ENCODE peak calls at places on chromosome 1, in seven cellular contexts. F is A549; O is WTC11; E is stimulated activated CD4-positive, alpha-beta T cell treated with anti-CD3 and anti-CD28 coated beads, Interleukin-2, amount 100 ng/mL, for 48 hours; N is T-helper 2 cell; H is mesendoderm; U is dermis microvascular lymphatic vessel endothelial cell. W is an unnamed sample.

GRCh38 chr1:8481650-8482380 is 163.9 kb downstream of the SLC45A1 start:
- DNase-seq in U (no peak), F (no peak), E (no peak), O (no peak), N (no peak), H (no peak), W (no peak)

GRCh38 chr1:107820797-107821196 is 144.2 kb downstream of the VAV3 start:
- DNase-seq in H (no peak), N (no peak), F (no peak), O (no peak), U (peak), E (no peak), W (no peak)

GRCh38 chr1:22790232-22791008 is 79.8 kb downstream of the EPHB2 start:
- DNase-seq in H (peak), O (no peak), F (no peak), U (no peak), N (no peak), E (no peak), W (peak)

GRCh38 chr1:98054367-98054701 is 133.5 kb upstream of the DPYD start:
- DNase-seq in N (no peak), E (no peak), F (no peak), U (no peak), O (no peak), H (no peak), W (no peak)

GRCh38 chr1:31592132-31592531 is 15.8 kb downstream of the TINAGL1 start:
- DNase-seq in N (no peak), F (no peak), O (no peak), U (no peak), H (no peak), E (no peak), W (no peak)

GRCh38 chr1:172380441-172381244 is 39.8 kb upstream of the C1orf105 start:
- DNase-seq in E (no peak), O (no peak), N (no peak), H (no peak), F (no peak), U (peak), W (no peak)

GRCh38 chr1:179995576-179995975 is 41.0 kb downstream of the CEP350 start:
- DNase-seq in U (no peak), O (no peak), N (no peak), H (no peak), F (no peak), E (no peak), W (no peak)

GRCh38 chr1:41475859-41476567 is 8.5 kb downstream of the EDN2 start:
- DNase-seq in F (no peak), N (no peak), H (no peak), O (no peak), E (no peak), U (no peak), W (no peak)

GRCh38 chr1:200253774-200254495 is 155.9 kb downstream of the ZNF281 start:
- DNase-seq in F (no peak), H (peak), E (no peak), O (no peak), U (no peak), N (no peak), W (no peak)

GRCh38 chr1:235051521-235051920 is 77.1 kb downstream of the TOMM20 start:
- DNase-seq in U (no peak), O (no peak), H (no peak), E (no peak), F (no peak), N (no peak), W (peak)

GRCh38 chr1:222923506-222923905 is 108.7 kb downstream of the DISP1 start:
- DNase-seq in N (no peak), U (no peak), H (no peak), E (no peak), F (no peak), O (no peak), W (no peak)

GRCh38 chr1:60052634-60053033 is 20.9 kb downstream of the C1orf87 start:
- DNase-seq in E (no peak), F (no peak), H (peak), N (no peak), U (no peak), O (no peak), W (no peak)